ENCODE peak calls at places on chromosomes 12 and 14, in five cellular contexts. A is CD4-positive, alpha-beta T cell; W is T-helper 1 cell; C is HFFc6; V is HEK293T. Z is an unnamed sample.

GRCh38 chr12:1319215-1319614 is 275.2 kb downstream of the FBXL14 start:
- DNase-seq in W (no peak), V (no peak), A (no peak), C (no peak), Z (no peak)

GRCh38 chr12:53231859-53232640 is at the start of gene RARG:
- DNase-seq in W (peak; percentile 65), A (peak; percentile 71), C (peak; percentile 43), V (no peak), Z (no peak)

GRCh38 chr12:131223791-131224567 is 270.3 kb downstream of the ADGRD1 start:
- DNase-seq in C (no peak), A (no peak), W (no peak), V (peak; percentile 23), Z (no peak)

GRCh38 chr14:54815016-54815415 is 87.6 kb downstream of the GCH1 start:
- DNase-seq in W (no peak), V (no peak), C (no peak), A (no peak), Z (no peak)

GRCh38 chr14:64707661-64708060 is 3.4 kb downstream of the PLEKHG3 start:
- DNase-seq in V (no peak), A (no peak), W (peak; percentile 33), C (peak; percentile 63), Z (no peak)

GRCh38 chr12:124321556-124322270 is 26.8 kb downstream of the RFLNA start:
- DNase-seq in W (no peak), C (peak; percentile 16), A (no peak), V (no peak), Z (no peak)

GRCh38 chr12:116542345-116542950 is 16.7 kb upstream of the MAP1LC3B2 start:
- DNase-seq in W (no peak), A (no peak), C (no peak), V (no peak), Z (no peak)

GRCh38 chr14:70919774-70920173 is 12.5 kb downstream of the PCNX1 start:
- DNase-seq in A (no peak), V (no peak), W (peak; percentile 11), C (no peak), Z (no peak)

GRCh38 chr14:38103542-38104225 is 104.0 kb upstream of the SSTR1 start:
- DNase-seq in C (no peak), A (no peak), W (no peak), V (no peak), Z (no peak)

GRCh38 chr14:84458881-84459280 is 1071.1 kb upstream of the FLRT2 start:
- DNase-seq in V (no peak), A (no peak), W (no peak), C (no peak), Z (no peak)

GRCh38 chr12:89416049-89416792 is 63.9 kb upstream of the DUSP6 start:
- DNase-seq in W (no peak), C (no peak), A (no peak), V (no peak), Z (no peak)

Z was measured in AG09319.